ENCODE peak calls at places on chromosomes 12 and 14, in eight cellular contexts. O is pancreas, U is dorsolateral prefrontal cortex, X is fibroblast of pulmonary artery, D is sigmoid colon, H is foreskin fibroblast, J is ovary, G is choroid plexus epithelial cell. C is an unnamed sample.

GRCh38 chr12:41442905-41443304 is 254.8 kb downstream of the PDZRN4 start:
- DNase-seq in O (no peak), U (no peak), X (no peak), D (no peak), H (no peak), J (no peak), G (peak; percentile 5), C (no peak)

GRCh38 chr14:53209370-53209769 is 56.2 kb upstream of the DDHD1 start:
- DNase-seq in O (no peak), U (no peak), X (peak; percentile 57), D (no peak), H (peak; percentile 22), J (no peak), G (peak; percentile 67), C (no peak)

GRCh38 chr14:104282332-104283196 is 144.2 kb downstream of the KIF26A start:
- DNase-seq in O (peak; percentile 4), U (peak; percentile 21), X (no peak), D (peak; percentile 78), H (no peak), J (peak; percentile 21), G (no peak), C (no peak)

GRCh38 chr14:36584167-36584811 is 1.9 kb upstream of the NKX2-8 start:
- DNase-seq in O (no peak), U (no peak), X (no peak), D (no peak), H (no peak), J (no peak), G (no peak), C (no peak)

GRCh38 chr14:20610002-20610765 is 19.0 kb upstream of the RNASE12 start:
- DNase-seq in O (peak; percentile 86), U (peak; percentile 82), X (peak; percentile 79), D (peak; percentile 91), H (peak; percentile 72), J (peak; percentile 88), G (peak; percentile 81), C (no peak)

GRCh38 chr12:80829767-80830166 is 108.0 kb downstream of the LIN7A start:
- DNase-seq in O (no peak), U (no peak), X (no peak), D (no peak), H (no peak), J (no peak), G (peak; percentile 34), C (no peak)

GRCh38 chr12:52413202-52413601 is 7.1 kb upstream of the KRT82 start:
- DNase-seq in O (no peak), U (no peak), X (no peak), D (no peak), H (no peak), J (no peak), G (no peak), C (no peak)

GRCh38 chr14:104975481-104976197 is 2.5 kb downstream of the AHNAK2 start:
- DNase-seq in O (peak; percentile 28), U (peak; percentile 26), X (no peak), D (peak; percentile 66), H (no peak), J (peak; percentile 34), G (no peak), C (no peak)

GRCh38 chr12:105330283-105330937 is at the start of gene C12orf75:
- DNase-seq in O (peak; percentile 59), U (peak; percentile 61), X (peak; percentile 61), D (peak; percentile 70), H (peak; percentile 79), J (peak; percentile 74), G (peak; percentile 69), C (no peak)

GRCh38 chr14:60092516-60092915 is 793 bp downstream of the PCNX4 start:
- DNase-seq in O (peak; percentile 14), U (no peak), X (peak; percentile 55), D (no peak), H (no peak), J (peak; percentile 31), G (peak; percentile 59), C (no peak)

GRCh38 chr14:86675059-86675458 is 1145.1 kb downstream of the FLRT2 start:
- DNase-seq in O (no peak), U (no peak), X (no peak), D (no peak), H (no peak), J (no peak), G (no peak), C (no peak)
- TF ChIP-seq CTCF in O (no peak), U (no peak), X (no peak), D (no peak), H (no peak), J (no peak), G (no peak), C (no peak)

GRCh38 chr12:111429760-111430417 is 24.2 kb downstream of the SH2B3 start:
- DNase-seq in O (no peak), U (no peak), X (no peak), D (no peak), H (no peak), J (no peak), G (no peak), C (no peak)

GRCh38 chr12:111431772-111432171 is 26.0 kb downstream of the SH2B3 start:
- DNase-seq in O (no peak), U (no peak), X (peak; percentile 32), D (no peak), H (no peak), J (no peak), G (no peak), C (no peak)

GRCh38 chr12:111428728-111429175 is 23.0 kb downstream of the SH2B3 start:
- DNase-seq in O (peak; percentile 12), U (no peak), X (peak; percentile 36), D (no peak), H (no peak), J (no peak), G (no peak), C (no peak)

GRCh38 chr12:111428081-111428727 is 22.5 kb downstream of the SH2B3 start:
- DNase-seq in O (no peak), U (no peak), X (no peak), D (no peak), H (no peak), J (no peak), G (no peak), C (no peak)

DNA sequence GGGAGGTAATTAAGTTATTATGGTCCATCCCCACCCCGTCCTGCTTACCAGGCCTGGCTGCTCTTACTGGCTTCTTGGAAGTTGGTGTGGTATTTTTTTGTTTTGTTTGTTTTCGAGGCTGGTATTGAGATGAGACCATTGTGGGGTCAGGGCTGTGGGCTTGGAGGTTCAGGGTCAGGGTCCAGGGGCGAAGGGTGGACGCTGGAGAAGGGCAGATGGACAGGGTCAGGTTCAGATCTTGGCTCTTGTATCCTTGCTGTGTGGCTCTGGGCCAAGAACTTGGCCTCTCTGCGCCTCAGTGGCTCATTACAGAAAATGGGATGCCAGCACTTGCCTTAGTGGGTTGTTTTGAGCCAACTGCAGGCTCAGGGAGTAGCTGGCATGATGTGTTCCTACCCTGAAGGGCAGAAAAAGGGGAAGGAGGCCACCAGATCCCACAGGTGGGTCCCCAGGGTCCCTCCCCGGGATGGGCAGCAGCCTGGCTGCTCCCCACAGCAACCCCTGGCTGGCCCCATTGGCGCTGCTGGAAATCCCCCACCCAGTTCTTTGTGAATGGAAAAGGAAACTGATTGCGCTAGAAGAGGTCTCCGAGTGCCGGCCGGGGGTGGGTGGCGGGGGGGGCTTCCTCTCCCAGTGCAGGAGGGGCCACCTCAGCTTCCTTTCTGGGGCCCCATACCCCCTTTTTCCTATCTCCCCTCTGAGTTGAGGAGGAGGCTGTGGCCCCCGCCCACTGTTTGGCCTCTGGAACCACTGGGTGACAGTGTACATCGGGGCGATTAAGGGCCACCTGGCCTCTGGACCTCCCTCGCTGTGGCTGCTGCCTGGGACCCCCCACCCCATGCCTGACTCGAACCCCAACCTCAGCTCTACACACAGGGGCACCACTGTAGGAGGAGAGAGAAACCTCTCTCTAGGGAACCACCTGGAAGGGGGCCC is 25.0 kb downstream of the SH2B3 start:
- DNase-seq in O (no peak), U (no peak), X (no peak), D (no peak), H (no peak), J (no peak), G (no peak), C (no peak)
- H3K4me3 ChIP-seq in O (no peak overlapping the region), U (no peak overlapping the region), X (no peak overlapping the region), D (no peak overlapping the region), H (no peak overlapping the region), J (no peak overlapping the region), G (no peak overlapping the region), C (no peak overlapping the region)

GRCh38 chr14:77140343-77140936 is 1.2 kb downstream of the ZDHHC22 start:
- DNase-seq in O (no peak), U (no peak), X (no peak), D (no peak), H (no peak), J (no peak), G (peak; percentile 6), C (no peak)

GRCh38 chr14:77141592-77142288 is at the start of gene ZDHHC22:
- DNase-seq in O (peak; percentile 21), U (peak; percentile 68), X (no peak), D (no peak), H (no peak), J (no peak), G (no peak), C (no peak)

GRCh38 chr14:77142289-77142814 is 761 bp upstream of the ZDHHC22 start:
- DNase-seq in O (no peak), U (no peak), X (no peak), D (no peak), H (no peak), J (no peak), G (no peak), C (no peak)

GRCh38 chr14:77139540-77140342 is 1.9 kb downstream of the ZDHHC22 start:
- DNase-seq in O (peak; percentile 28), U (peak; percentile 63), X (peak; percentile 24), D (no peak), H (no peak), J (no peak), G (peak; percentile 27), C (no peak)

DNA sequence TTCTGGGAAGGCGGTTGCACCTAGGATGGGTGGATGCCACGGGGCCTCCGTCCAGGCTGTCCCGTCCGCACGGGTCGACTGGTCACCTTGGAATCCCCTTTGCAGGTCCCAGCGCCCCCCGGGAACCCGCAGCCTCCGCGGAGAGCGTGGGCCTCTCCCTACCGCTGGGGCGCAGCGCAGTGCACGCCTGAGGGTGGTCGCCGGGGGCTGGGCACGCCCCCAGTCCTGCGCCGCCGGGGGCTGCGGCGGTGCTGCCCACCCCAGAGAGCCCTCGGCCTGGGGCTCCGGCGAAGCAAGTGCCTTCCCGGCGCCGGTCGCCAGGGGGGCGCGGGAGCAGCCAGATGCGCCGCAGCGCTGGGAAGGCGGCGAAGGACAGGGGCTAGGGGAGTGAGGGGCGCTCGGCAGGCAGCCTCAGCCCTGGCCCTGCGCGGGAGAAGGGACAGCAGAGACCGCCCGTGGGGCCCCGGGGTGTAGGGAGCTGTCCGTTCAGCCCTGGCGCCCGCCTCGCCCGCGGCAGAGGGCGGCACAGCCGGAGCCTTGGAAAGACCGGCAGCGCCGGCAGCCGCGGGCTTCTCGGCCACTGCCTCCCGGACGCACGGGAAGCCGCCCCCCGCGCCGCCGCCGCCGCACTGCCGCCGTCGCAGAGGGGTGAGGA is 527 bp downstream of the ZDHHC22 start:
- DNase-seq in O (no peak), U (no peak), X (peak; percentile 18), D (no peak), H (peak; percentile 14), J (no peak), G (peak; percentile 38), C (no peak)
- TF ChIP-seq CTCF in O (no peak), U (peak; percentile 46), X (peak; percentile 4), D (no peak), H (peak; percentile 11), J (peak; percentile 26), G (peak; percentile 38), C (peak; percentile 46)

DNA sequence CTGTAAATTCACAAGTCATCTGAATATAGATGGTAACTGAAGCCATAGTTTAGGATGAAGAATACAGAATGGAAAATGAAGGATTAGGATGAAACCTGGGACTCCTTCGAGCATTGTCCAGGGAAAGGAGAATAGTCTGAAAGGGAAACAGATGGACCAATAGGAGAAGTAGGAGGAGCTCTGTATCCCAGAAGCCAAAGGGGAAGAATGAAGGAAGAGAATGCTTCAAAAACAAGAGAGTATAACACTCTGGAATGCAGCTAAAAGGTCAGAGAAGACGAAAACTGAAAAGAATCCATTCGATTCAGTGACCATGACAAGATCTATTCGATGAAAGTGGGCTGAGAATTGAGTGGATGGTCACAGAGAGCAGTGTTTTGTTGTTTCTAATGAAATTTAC is 1.0 kb downstream of the GMFB start:
- DNase-seq in O (no peak), U (no peak), X (peak; percentile 64), D (no peak), H (peak; percentile 26), J (no peak), G (peak; percentile 73), C (no peak)
- H3K4me3 ChIP-seq in O (peak overlapping the region; percentile 97), U (peak overlapping the region; percentile 91), X (peak overlapping the region; percentile 90), D (peak overlapping the region; percentile 96), H (peak overlapping the region; percentile 72), J (peak overlapping the region; percentile 93), G (peak overlapping the region; percentile 92), C (peak overlapping the region; percentile 96)

C was measured in AG04449.